ENCODE peak calls at places on chromosomes 3 and 15, in eight cellular contexts. One of them, this sample, is unnamed. For H3K4me1, the result is how much of the 10 kb centered on the place peaks cover.

GRCh38 chr3:132788299-132788698 is 66.1 kb upstream of the NPHP3 start:
- DNase-seq in CD4-positive, alpha-beta memory T cell: no peak
- DNase-seq in GM23248: peak
- DNase-seq in tibial artery: peak
- DNase-seq in hepatocyte: peak
- DNase-seq in CD4-positive, CD25-positive, alpha-beta regulatory T cell: no peak
- DNase-seq in SK-N-SH: no peak
- DNase-seq in aorta: no peak
- DNase-seq in this sample: no peak

GRCh38 chr3:83011471-83011870 is 1250.0 kb upstream of the GBE1 start:
- DNase-seq in SK-N-SH: no peak
- DNase-seq in tibial artery: no peak
- DNase-seq in GM23248: no peak
- DNase-seq in CD4-positive, CD25-positive, alpha-beta regulatory T cell: no peak
- DNase-seq in aorta: no peak
- DNase-seq in hepatocyte: no peak
- DNase-seq in CD4-positive, alpha-beta memory T cell: no peak
- DNase-seq in this sample: no peak

GRCh38 chr3:183635107-183635430 is 354 bp upstream of the KLHL24 start:
- DNase-seq in SK-N-SH: no peak
- DNase-seq in CD4-positive, alpha-beta memory T cell: no peak
- DNase-seq in CD4-positive, CD25-positive, alpha-beta regulatory T cell: no peak
- DNase-seq in hepatocyte: no peak
- DNase-seq in GM23248: no peak
- DNase-seq in aorta: no peak
- DNase-seq in tibial artery: peak
- DNase-seq in this sample: no peak

GRCh38 chr3:49706456-49707112 is 12.9 kb downstream of the AMIGO3 start:
- DNase-seq in SK-N-SH: no peak
- DNase-seq in aorta: no peak
- DNase-seq in hepatocyte: no peak
- DNase-seq in CD4-positive, alpha-beta memory T cell: peak
- DNase-seq in GM23248: no peak
- DNase-seq in tibial artery: no peak
- DNase-seq in CD4-positive, CD25-positive, alpha-beta regulatory T cell: no peak
- DNase-seq in this sample: no peak

GRCh38 chr15:89828324-89829145 is 13.9 kb upstream of the ANPEP start:
- DNase-seq in GM23248: peak
- DNase-seq in SK-N-SH: no peak
- DNase-seq in tibial artery: peak
- DNase-seq in hepatocyte: no peak
- DNase-seq in aorta: no peak
- DNase-seq in CD4-positive, CD25-positive, alpha-beta regulatory T cell: no peak
- DNase-seq in CD4-positive, alpha-beta memory T cell: no peak
- DNase-seq in this sample: peak

GRCh38 chr15:95558131-95558530 is 772.4 kb upstream of the NR2F2 start:
- DNase-seq in SK-N-SH: no peak
- DNase-seq in CD4-positive, CD25-positive, alpha-beta regulatory T cell: no peak
- DNase-seq in GM23248: peak
- DNase-seq in CD4-positive, alpha-beta memory T cell: no peak
- DNase-seq in hepatocyte: no peak
- DNase-seq in tibial artery: no peak
- DNase-seq in aorta: no peak
- DNase-seq in this sample: no peak

GRCh38 chr3:182460303-182460702 is 333.0 kb upstream of the ATP11B start:
- DNase-seq in CD4-positive, alpha-beta memory T cell: no peak
- DNase-seq in CD4-positive, CD25-positive, alpha-beta regulatory T cell: no peak
- DNase-seq in aorta: no peak
- DNase-seq in hepatocyte: no peak
- DNase-seq in GM23248: no peak
- DNase-seq in SK-N-SH: no peak
- DNase-seq in tibial artery: no peak
- DNase-seq in this sample: no peak

GRCh38 chr3:12266038-12266437 is 22.8 kb upstream of the PPARG start:
- DNase-seq in aorta: no peak
- DNase-seq in hepatocyte: no peak
- DNase-seq in tibial artery: no peak
- DNase-seq in SK-N-SH: no peak
- DNase-seq in CD4-positive, CD25-positive, alpha-beta regulatory T cell: no peak
- DNase-seq in GM23248: no peak
- DNase-seq in CD4-positive, alpha-beta memory T cell: no peak
- DNase-seq in this sample: no peak

GRCh38 chr3:45986303-45986982 is 9.2 kb downstream of the FYCO1 start:
- DNase-seq in GM23248: peak
- DNase-seq in CD4-positive, alpha-beta memory T cell: no peak
- DNase-seq in SK-N-SH: no peak
- DNase-seq in tibial artery: peak
- DNase-seq in CD4-positive, CD25-positive, alpha-beta regulatory T cell: no peak
- DNase-seq in hepatocyte: peak
- DNase-seq in aorta: no peak
- DNase-seq in this sample: peak

GRCh38 chr3:152317956-152318355 is 49.2 kb downstream of the MBNL1 start:
- DNase-seq in aorta: no peak
- DNase-seq in hepatocyte: no peak
- DNase-seq in GM23248: peak
- DNase-seq in SK-N-SH: no peak
- DNase-seq in tibial artery: no peak
- DNase-seq in CD4-positive, CD25-positive, alpha-beta regulatory T cell: no peak
- DNase-seq in CD4-positive, alpha-beta memory T cell: no peak
- DNase-seq in this sample: no peak

GRCh38 chr15:38692789-38693062 is 128.1 kb upstream of the RASGRP1 start:
- DNase-seq in hepatocyte: no peak
- DNase-seq in SK-N-SH: no peak
- DNase-seq in CD4-positive, CD25-positive, alpha-beta regulatory T cell: no peak
- DNase-seq in CD4-positive, alpha-beta memory T cell: no peak
- DNase-seq in tibial artery: no peak
- DNase-seq in aorta: no peak
- DNase-seq in GM23248: no peak
- DNase-seq in this sample: no peak

GRCh38 chr3:111649180-111649579 is 54.0 kb upstream of the ZBED2 start:
- DNase-seq in GM23248: peak
- DNase-seq in hepatocyte: peak
- DNase-seq in CD4-positive, CD25-positive, alpha-beta regulatory T cell: no peak
- DNase-seq in SK-N-SH: no peak
- DNase-seq in tibial artery: no peak
- DNase-seq in CD4-positive, alpha-beta memory T cell: no peak
- DNase-seq in aorta: no peak
- DNase-seq in this sample: no peak

GRCh38 chr3:14300721-14301377 is 101.6 kb upstream of the SLC6A6 start:
- DNase-seq in tibial artery: no peak
- DNase-seq in hepatocyte: no peak
- DNase-seq in SK-N-SH: no peak
- DNase-seq in CD4-positive, alpha-beta memory T cell: no peak
- DNase-seq in CD4-positive, CD25-positive, alpha-beta regulatory T cell: no peak
- DNase-seq in GM23248: peak
- DNase-seq in aorta: no peak
- DNase-seq in this sample: no peak

GRCh38 chr3:81339040-81339845 is 422.2 kb downstream of the GBE1 start:
- DNase-seq in tibial artery: no peak
- DNase-seq in aorta: no peak
- DNase-seq in CD4-positive, CD25-positive, alpha-beta regulatory T cell: no peak
- DNase-seq in hepatocyte: peak
- DNase-seq in CD4-positive, alpha-beta memory T cell: no peak
- DNase-seq in GM23248: peak
- DNase-seq in SK-N-SH: peak
- DNase-seq in this sample: no peak

GRCh38 chr3:13539285-13539625 is 9.7 kb upstream of the FBLN2 start:
- DNase-seq in SK-N-SH: no peak
- DNase-seq in GM23248: peak
- DNase-seq in tibial artery: no peak
- DNase-seq in hepatocyte: no peak
- DNase-seq in CD4-positive, CD25-positive, alpha-beta regulatory T cell: no peak
- DNase-seq in aorta: peak
- DNase-seq in CD4-positive, alpha-beta memory T cell: no peak
- DNase-seq in this sample: no peak

GRCh38 chr3:123385072-123385471 is 63.8 kb downstream of the ADCY5 start:
- DNase-seq in CD4-positive, CD25-positive, alpha-beta regulatory T cell: no peak
- DNase-seq in tibial artery: peak
- DNase-seq in SK-N-SH: no peak
- DNase-seq in hepatocyte: no peak
- DNase-seq in CD4-positive, alpha-beta memory T cell: no peak
- DNase-seq in aorta: peak
- DNase-seq in GM23248: no peak
- DNase-seq in this sample: peak

GRCh38 chr3:115325539-115325938 is 178.5 kb upstream of the ZBTB20 start:
- DNase-seq in SK-N-SH: no peak
- DNase-seq in aorta: no peak
- DNase-seq in tibial artery: no peak
- DNase-seq in hepatocyte: peak
- DNase-seq in CD4-positive, CD25-positive, alpha-beta regulatory T cell: peak
- DNase-seq in CD4-positive, alpha-beta memory T cell: no peak
- DNase-seq in GM23248: peak
- DNase-seq in this sample: no peak

GRCh38 chr3:183591881-183592521 is 36.5 kb upstream of the KLHL6 start:
- DNase-seq in GM23248: peak
- DNase-seq in hepatocyte: no peak
- DNase-seq in CD4-positive, alpha-beta memory T cell: no peak
- DNase-seq in CD4-positive, CD25-positive, alpha-beta regulatory T cell: peak
- DNase-seq in tibial artery: no peak
- DNase-seq in aorta: no peak
- DNase-seq in SK-N-SH: no peak
- DNase-seq in this sample: no peak

GRCh38 chr15:78004919-78005634 is 72.4 kb downstream of the TBC1D2B start:
- DNase-seq in hepatocyte: peak
- DNase-seq in tibial artery: peak
- DNase-seq in SK-N-SH: peak
- DNase-seq in CD4-positive, CD25-positive, alpha-beta regulatory T cell: no peak
- DNase-seq in CD4-positive, alpha-beta memory T cell: no peak
- DNase-seq in GM23248: peak
- DNase-seq in aorta: peak
- DNase-seq in this sample: peak
- H3K4me1 ChIP-seq in hepatocyte: under half
- H3K4me1 ChIP-seq in tibial artery: under half
- H3K4me1 ChIP-seq in SK-N-SH: under half
- H3K4me1 ChIP-seq in CD4-positive, CD25-positive, alpha-beta regulatory T cell: under half
- H3K4me1 ChIP-seq in CD4-positive, alpha-beta memory T cell: under half
- H3K4me1 ChIP-seq in GM23248: under half
- H3K4me1 ChIP-seq in aorta: under half
- H3K4me1 ChIP-seq in this sample: half or more

GRCh38 chr15:85354432-85354831 is 26.0 kb upstream of the AKAP13 start:
- DNase-seq in GM23248: peak
- DNase-seq in hepatocyte: no peak
- DNase-seq in CD4-positive, alpha-beta memory T cell: no peak
- DNase-seq in tibial artery: no peak
- DNase-seq in SK-N-SH: no peak
- DNase-seq in CD4-positive, CD25-positive, alpha-beta regulatory T cell: no peak
- DNase-seq in aorta: no peak
- DNase-seq in this sample: no peak

GRCh38 chr15:85361306-85361705 is 19.1 kb upstream of the AKAP13 start:
- DNase-seq in tibial artery: no peak
- DNase-seq in hepatocyte: no peak
- DNase-seq in CD4-positive, CD25-positive, alpha-beta regulatory T cell: no peak
- DNase-seq in CD4-positive, alpha-beta memory T cell: no peak
- DNase-seq in SK-N-SH: no peak
- DNase-seq in GM23248: no peak
- DNase-seq in aorta: no peak
- DNase-seq in this sample: no peak

GRCh38 chr15:85354948-85355347 is 25.5 kb upstream of the AKAP13 start:
- DNase-seq in tibial artery: no peak
- DNase-seq in hepatocyte: no peak
- DNase-seq in CD4-positive, CD25-positive, alpha-beta regulatory T cell: no peak
- DNase-seq in GM23248: no peak
- DNase-seq in aorta: no peak
- DNase-seq in SK-N-SH: no peak
- DNase-seq in CD4-positive, alpha-beta memory T cell: no peak
- DNase-seq in this sample: no peak

GRCh38 chr15:85351965-85352364 is 28.4 kb upstream of the AKAP13 start:
- DNase-seq in aorta: no peak
- DNase-seq in CD4-positive, CD25-positive, alpha-beta regulatory T cell: no peak
- DNase-seq in SK-N-SH: no peak
- DNase-seq in hepatocyte: no peak
- DNase-seq in CD4-positive, alpha-beta memory T cell: no peak
- DNase-seq in tibial artery: no peak
- DNase-seq in GM23248: no peak
- DNase-seq in this sample: no peak

DNA sequence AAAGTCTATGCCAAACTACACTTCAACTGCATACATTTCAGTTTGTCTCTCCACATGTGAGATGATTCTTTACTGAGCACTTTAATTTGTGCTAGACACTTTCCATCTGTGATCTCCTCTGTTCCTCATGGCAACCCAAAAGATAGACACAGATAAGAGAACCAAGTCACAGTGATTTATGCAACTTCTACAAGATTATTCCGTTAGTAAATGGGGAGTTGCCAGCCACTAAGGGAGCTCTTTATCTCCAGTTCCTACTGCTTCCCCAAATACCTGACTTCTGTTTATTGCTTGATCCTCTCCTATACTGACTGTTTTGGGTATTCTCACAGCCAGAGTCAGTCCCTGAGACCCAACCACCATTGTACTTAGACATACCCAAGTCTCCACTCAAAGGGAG is 24.1 kb upstream of the AKAP13 start:
- DNase-seq in aorta: no peak
- DNase-seq in CD4-positive, alpha-beta memory T cell: no peak
- DNase-seq in hepatocyte: no peak
- DNase-seq in GM23248: no peak
- DNase-seq in tibial artery: no peak
- DNase-seq in SK-N-SH: no peak
- DNase-seq in CD4-positive, CD25-positive, alpha-beta regulatory T cell: no peak
- DNase-seq in this sample: no peak
- H3K27ac ChIP-seq in aorta: no peak
- H3K27ac ChIP-seq in CD4-positive, alpha-beta memory T cell: no peak
- H3K27ac ChIP-seq in hepatocyte: no peak
- H3K27ac ChIP-seq in GM23248: no peak
- H3K27ac ChIP-seq in tibial artery: no peak
- H3K27ac ChIP-seq in SK-N-SH: no peak
- H3K27ac ChIP-seq in CD4-positive, CD25-positive, alpha-beta regulatory T cell: no peak
- H3K27ac ChIP-seq in this sample: no peak

DNA sequence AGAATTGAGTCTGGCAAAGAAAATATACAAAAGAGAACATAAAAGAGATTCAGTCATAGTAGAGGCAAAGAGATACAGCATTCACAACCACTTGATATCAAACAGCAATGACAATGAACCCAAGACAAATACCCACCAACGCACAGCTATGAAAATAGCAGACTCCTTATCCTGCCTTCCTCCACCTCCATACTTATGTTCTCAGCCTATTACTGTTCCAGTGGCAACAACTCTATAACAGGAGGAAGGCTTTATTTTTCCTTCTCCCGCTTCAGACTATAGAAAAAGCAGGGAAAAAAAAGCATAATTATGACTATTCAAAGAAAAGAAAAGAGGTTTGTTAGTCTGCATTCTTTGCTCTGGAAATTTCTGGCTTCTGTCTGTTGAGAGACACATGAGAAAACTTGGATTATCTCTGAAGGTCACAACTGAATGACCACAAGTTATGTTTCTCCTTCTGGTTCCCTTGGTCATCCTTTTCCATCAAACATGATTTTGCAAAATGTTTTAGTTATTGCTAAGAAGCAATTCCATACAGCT is 81.2 kb upstream of the PLXND1 start:
- DNase-seq in CD4-positive, alpha-beta memory T cell: no peak
- DNase-seq in SK-N-SH: no peak
- DNase-seq in hepatocyte: no peak
- DNase-seq in CD4-positive, CD25-positive, alpha-beta regulatory T cell: no peak
- DNase-seq in GM23248: peak
- DNase-seq in tibial artery: no peak
- DNase-seq in aorta: no peak
- DNase-seq in this sample: no peak
- H3K4me3 ChIP-seq in CD4-positive, alpha-beta memory T cell: no peak
- H3K4me3 ChIP-seq in SK-N-SH: peak
- H3K4me3 ChIP-seq in hepatocyte: no peak
- H3K4me3 ChIP-seq in CD4-positive, CD25-positive, alpha-beta regulatory T cell: no peak
- H3K4me3 ChIP-seq in GM23248: peak
- H3K4me3 ChIP-seq in tibial artery: no peak
- H3K4me3 ChIP-seq in aorta: no peak
- H3K4me3 ChIP-seq in this sample: no peak

GRCh38 chr3:58272891-58273290 is 33.2 kb upstream of the RPP14 start:
- DNase-seq in CD4-positive, alpha-beta memory T cell: no peak
- DNase-seq in CD4-positive, CD25-positive, alpha-beta regulatory T cell: no peak
- DNase-seq in SK-N-SH: no peak
- DNase-seq in GM23248: peak
- DNase-seq in hepatocyte: no peak
- DNase-seq in tibial artery: no peak
- DNase-seq in aorta: no peak
- DNase-seq in this sample: no peak
- H3K4me1 ChIP-seq in CD4-positive, alpha-beta memory T cell: under half
- H3K4me1 ChIP-seq in CD4-positive, CD25-positive, alpha-beta regulatory T cell: under half
- H3K4me1 ChIP-seq in SK-N-SH: under half
- H3K4me1 ChIP-seq in GM23248: under half
- H3K4me1 ChIP-seq in hepatocyte: under half
- H3K4me1 ChIP-seq in tibial artery: under half
- H3K4me1 ChIP-seq in aorta: under half
- H3K4me1 ChIP-seq in this sample: under half